ENCODE peak calls at places on chromosomes 11 and 22, in eight cellular contexts. One of them, this sample, is unnamed.

GRCh38 chr11:36441610-36442208 is 68.4 kb downstream of the TRAF6 start:
- DNase-seq in MM.1S: no peak
- DNase-seq in H9: no peak
- DNase-seq in breast epithelium: no peak
- DNase-seq in IMR-90: no peak
- DNase-seq in thoracic aorta: no peak
- DNase-seq in neural progenitor cell: no peak
- DNase-seq in HCT116: no peak
- DNase-seq in this sample: no peak

GRCh38 chr22:35608088-35608487 is 9.0 kb downstream of the MB start:
- DNase-seq in MM.1S: no peak
- DNase-seq in H9: no peak
- DNase-seq in breast epithelium: no peak
- DNase-seq in IMR-90: no peak
- DNase-seq in thoracic aorta: no peak
- DNase-seq in neural progenitor cell: no peak
- DNase-seq in HCT116: no peak
- DNase-seq in this sample: no peak

GRCh38 chr11:87425943-87426342 is 388.2 kb downstream of the TMEM135 start:
- DNase-seq in MM.1S: no peak
- DNase-seq in H9: no peak
- DNase-seq in breast epithelium: no peak
- DNase-seq in IMR-90: peak; percentile 62
- DNase-seq in thoracic aorta: no peak
- DNase-seq in neural progenitor cell: no peak
- DNase-seq in HCT116: no peak
- DNase-seq in this sample: peak; percentile 57

GRCh38 chr11:47269829-47270305 is at the start of gene MADD:
- DNase-seq in MM.1S: peak; percentile 92
- DNase-seq in H9: peak; percentile 76
- DNase-seq in breast epithelium: peak; percentile 76
- DNase-seq in IMR-90: peak; percentile 78
- DNase-seq in thoracic aorta: peak; percentile 33
- DNase-seq in neural progenitor cell: peak; percentile 84
- DNase-seq in HCT116: peak; percentile 55
- DNase-seq in this sample: peak; percentile 82

GRCh38 chr22:41284465-41284864 is 1.5 kb downstream of the RANGAP1 start:
- DNase-seq in MM.1S: no peak
- DNase-seq in H9: no peak
- DNase-seq in breast epithelium: no peak
- DNase-seq in IMR-90: no peak
- DNase-seq in thoracic aorta: no peak
- DNase-seq in neural progenitor cell: no peak
- DNase-seq in HCT116: no peak
- DNase-seq in this sample: no peak

GRCh38 chr11:122998727-122999370 is 17.2 kb upstream of the BSX start:
- DNase-seq in MM.1S: no peak
- DNase-seq in H9: no peak
- DNase-seq in breast epithelium: no peak
- DNase-seq in IMR-90: no peak
- DNase-seq in thoracic aorta: no peak
- DNase-seq in neural progenitor cell: peak; percentile 24
- DNase-seq in HCT116: no peak
- DNase-seq in this sample: no peak

GRCh38 chr11:2300290-2300935 is 1.3 kb downstream of the C11orf21 start:
- DNase-seq in MM.1S: no peak
- DNase-seq in H9: no peak
- DNase-seq in breast epithelium: peak; percentile 50
- DNase-seq in IMR-90: no peak
- DNase-seq in thoracic aorta: no peak
- DNase-seq in neural progenitor cell: no peak
- DNase-seq in HCT116: no peak
- DNase-seq in this sample: no peak

GRCh38 chr11:110297726-110298297 is 1.4 kb upstream of the RDX start:
- DNase-seq in MM.1S: no peak
- DNase-seq in H9: no peak
- DNase-seq in breast epithelium: no peak
- DNase-seq in IMR-90: no peak
- DNase-seq in thoracic aorta: no peak
- DNase-seq in neural progenitor cell: no peak
- DNase-seq in HCT116: no peak
- DNase-seq in this sample: peak; percentile 34

GRCh38 chr11:96122601-96123044 is 198.7 kb upstream of the MTMR2 start:
- DNase-seq in MM.1S: no peak
- DNase-seq in H9: no peak
- DNase-seq in breast epithelium: no peak
- DNase-seq in IMR-90: peak; percentile 35
- DNase-seq in thoracic aorta: no peak
- DNase-seq in neural progenitor cell: no peak
- DNase-seq in HCT116: no peak
- DNase-seq in this sample: peak; percentile 15

GRCh38 chr22:22348127-22348814 is 103.7 kb downstream of the VPREB1 start:
- DNase-seq in MM.1S: peak; percentile 46
- DNase-seq in H9: peak; percentile 64
- DNase-seq in breast epithelium: no peak
- DNase-seq in IMR-90: no peak
- DNase-seq in thoracic aorta: no peak
- DNase-seq in neural progenitor cell: peak; percentile 75
- DNase-seq in HCT116: peak; percentile 26
- DNase-seq in this sample: no peak

GRCh38 chr11:78420796-78421209 is 3.2 kb upstream of the GAB2 start:
- DNase-seq in MM.1S: peak; percentile 65
- DNase-seq in H9: no peak
- DNase-seq in breast epithelium: no peak
- DNase-seq in IMR-90: peak; percentile 85
- DNase-seq in thoracic aorta: peak; percentile 73
- DNase-seq in neural progenitor cell: no peak
- DNase-seq in HCT116: no peak
- DNase-seq in this sample: no peak

GRCh38 chr22:29994027-29994715 is 86.1 kb upstream of the HORMAD2 start:
- DNase-seq in MM.1S: no peak
- DNase-seq in H9: no peak
- DNase-seq in breast epithelium: no peak
- DNase-seq in IMR-90: peak; percentile 89
- DNase-seq in thoracic aorta: no peak
- DNase-seq in neural progenitor cell: no peak
- DNase-seq in HCT116: no peak
- DNase-seq in this sample: peak; percentile 51

GRCh38 chr11:2551131-2551530 is 106.3 kb downstream of the KCNQ1 start:
- DNase-seq in MM.1S: no peak
- DNase-seq in H9: no peak
- DNase-seq in breast epithelium: no peak
- DNase-seq in IMR-90: no peak
- DNase-seq in thoracic aorta: no peak
- DNase-seq in neural progenitor cell: no peak
- DNase-seq in HCT116: no peak
- DNase-seq in this sample: no peak

GRCh38 chr22:31618057-31618456 is 44.0 kb downstream of the PISD start:
- DNase-seq in MM.1S: no peak
- DNase-seq in H9: no peak
- DNase-seq in breast epithelium: no peak
- DNase-seq in IMR-90: no peak
- DNase-seq in thoracic aorta: no peak
- DNase-seq in neural progenitor cell: no peak
- DNase-seq in HCT116: no peak
- DNase-seq in this sample: no peak

GRCh38 chr11:2402890-2403645 is 2.5 kb downstream of the TSSC4 start:
- DNase-seq in MM.1S: no peak
- DNase-seq in H9: no peak
- DNase-seq in breast epithelium: no peak
- DNase-seq in IMR-90: no peak
- DNase-seq in thoracic aorta: no peak
- DNase-seq in neural progenitor cell: no peak
- DNase-seq in HCT116: no peak
- DNase-seq in this sample: no peak

GRCh38 chr11:27574342-27574741 is 67.8 kb upstream of the LIN7C start:
- DNase-seq in MM.1S: no peak
- DNase-seq in H9: no peak
- DNase-seq in breast epithelium: no peak
- DNase-seq in IMR-90: no peak
- DNase-seq in thoracic aorta: no peak
- DNase-seq in neural progenitor cell: no peak
- DNase-seq in HCT116: no peak
- DNase-seq in this sample: no peak

DNA sequence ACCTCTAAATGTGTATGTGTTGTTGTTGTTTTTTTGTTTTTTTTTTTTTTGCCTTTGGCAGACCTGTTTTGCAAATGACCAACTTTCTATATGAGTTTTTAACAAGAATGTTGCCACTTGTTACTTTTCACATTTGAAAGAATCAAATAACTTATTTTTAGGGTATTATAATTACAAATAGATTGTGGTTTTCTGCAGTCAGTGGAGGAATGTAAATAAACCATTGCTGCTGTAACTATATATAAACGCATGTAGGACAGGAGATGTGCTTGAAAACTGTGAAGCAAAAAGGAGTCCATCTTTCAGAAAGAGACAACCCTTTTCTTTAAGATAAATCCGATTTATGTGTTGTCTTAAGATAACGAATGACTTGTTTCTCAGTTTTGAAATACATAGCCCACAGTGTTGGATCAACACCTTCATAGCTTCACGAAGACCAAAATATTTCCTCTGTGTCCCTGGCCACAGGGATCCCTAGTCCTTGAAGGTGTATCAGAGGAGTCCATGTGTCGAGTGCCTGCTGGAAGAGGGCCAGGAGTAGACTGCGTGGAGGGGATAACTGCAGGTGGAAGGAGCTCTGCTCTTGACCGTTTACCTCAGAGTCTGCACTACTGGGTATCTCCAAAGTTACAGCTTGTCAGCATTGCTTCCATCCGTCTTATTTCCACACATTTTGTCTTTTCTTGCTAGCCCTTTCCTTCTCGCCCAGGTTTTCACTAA is 24.7 kb downstream of the TNRC6B start:
- DNase-seq in MM.1S: peak; percentile 31
- DNase-seq in H9: no peak
- DNase-seq in breast epithelium: no peak
- DNase-seq in IMR-90: peak; percentile 51
- DNase-seq in thoracic aorta: no peak
- DNase-seq in neural progenitor cell: no peak
- DNase-seq in HCT116: no peak
- DNase-seq in this sample: no peak
- H3K4me1 ChIP-seq in MM.1S: peaks cover 40% of the 10 kb centered on the region
- H3K4me1 ChIP-seq in H9: peaks cover 13% of the 10 kb centered on the region
- H3K4me1 ChIP-seq in breast epithelium: peaks cover 22% of the 10 kb centered on the region
- H3K4me1 ChIP-seq in IMR-90: peaks cover 16% of the 10 kb centered on the region
- H3K4me1 ChIP-seq in thoracic aorta: peaks cover 33% of the 10 kb centered on the region
- H3K4me1 ChIP-seq in neural progenitor cell: peaks cover 8% of the 10 kb centered on the region
- H3K4me1 ChIP-seq in HCT116: no peaks in the 10 kb centered on the region
- H3K4me1 ChIP-seq in this sample: peaks cover 35% of the 10 kb centered on the region

DNA sequence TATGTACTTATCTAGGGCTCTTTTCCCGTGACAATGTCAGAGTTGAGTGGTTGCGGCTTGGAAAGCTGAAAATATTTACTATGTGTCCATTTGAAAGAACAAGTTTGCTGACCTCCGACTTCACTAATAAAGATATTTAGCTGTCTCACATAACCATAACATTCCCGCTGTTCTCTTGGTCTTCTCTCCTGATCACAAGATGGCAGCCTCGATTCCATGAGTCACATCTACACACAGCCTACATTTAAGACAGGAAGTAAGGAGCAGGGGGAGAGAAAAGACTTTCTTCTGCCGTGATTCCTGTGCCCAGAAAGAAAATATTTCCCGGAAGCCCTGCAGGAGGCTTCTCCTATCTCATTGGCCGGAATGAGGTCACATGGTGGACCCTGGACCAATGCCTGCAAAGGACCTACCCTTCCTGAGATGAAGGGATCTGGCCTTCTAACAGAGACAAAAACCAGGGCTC is 47.4 kb upstream of the SYT13 start:
- DNase-seq in MM.1S: peak; percentile 16
- DNase-seq in H9: peak; percentile 68
- DNase-seq in breast epithelium: no peak
- DNase-seq in IMR-90: peak; percentile 65
- DNase-seq in thoracic aorta: no peak
- DNase-seq in neural progenitor cell: no peak
- DNase-seq in HCT116: peak; percentile 23
- DNase-seq in this sample: peak; percentile 20
- H3K27ac ChIP-seq in MM.1S: no peak overlapping the region
- H3K27ac ChIP-seq in H9: no peak overlapping the region
- H3K27ac ChIP-seq in breast epithelium: peak overlapping the region; percentile 43
- H3K27ac ChIP-seq in IMR-90: no peak overlapping the region
- H3K27ac ChIP-seq in thoracic aorta: peak overlapping the region; percentile 70
- H3K27ac ChIP-seq in neural progenitor cell: no peak overlapping the region
- H3K27ac ChIP-seq in HCT116: no peak overlapping the region
- H3K27ac ChIP-seq in this sample: no peak overlapping the region

GRCh38 chr22:37239336-37240239 is 4.5 kb downstream of the RAC2 start:
- DNase-seq in MM.1S: no peak
- DNase-seq in H9: no peak
- DNase-seq in breast epithelium: no peak
- DNase-seq in IMR-90: no peak
- DNase-seq in thoracic aorta: no peak
- DNase-seq in neural progenitor cell: no peak
- DNase-seq in HCT116: no peak
- DNase-seq in this sample: no peak
- H3K4me1 ChIP-seq in MM.1S: peaks cover 70% of the 10 kb centered on the region
- H3K4me1 ChIP-seq in H9: no peaks in the 10 kb centered on the region
- H3K4me1 ChIP-seq in breast epithelium: no peaks in the 10 kb centered on the region
- H3K4me1 ChIP-seq in IMR-90: peaks cover 14% of the 10 kb centered on the region
- H3K4me1 ChIP-seq in thoracic aorta: no peaks in the 10 kb centered on the region
- H3K4me1 ChIP-seq in neural progenitor cell: peaks cover 3% of the 10 kb centered on the region
- H3K4me1 ChIP-seq in HCT116: peaks cover 10% of the 10 kb centered on the region
- H3K4me1 ChIP-seq in this sample: peaks cover 17% of the 10 kb centered on the region

GRCh38 chr11:12245549-12245986 is 131.8 kb upstream of the PARVA start:
- DNase-seq in MM.1S: peak; percentile 70
- DNase-seq in H9: no peak
- DNase-seq in breast epithelium: no peak
- DNase-seq in IMR-90: peak; percentile 25
- DNase-seq in thoracic aorta: no peak
- DNase-seq in neural progenitor cell: no peak
- DNase-seq in HCT116: no peak
- DNase-seq in this sample: no peak

GRCh38 chr11:12246989-12247388 is 130.4 kb upstream of the PARVA start:
- DNase-seq in MM.1S: no peak
- DNase-seq in H9: no peak
- DNase-seq in breast epithelium: no peak
- DNase-seq in IMR-90: no peak
- DNase-seq in thoracic aorta: no peak
- DNase-seq in neural progenitor cell: no peak
- DNase-seq in HCT116: no peak
- DNase-seq in this sample: no peak

GRCh38 chr11:12247543-12248287 is 129.7 kb upstream of the PARVA start:
- DNase-seq in MM.1S: no peak
- DNase-seq in H9: no peak
- DNase-seq in breast epithelium: no peak
- DNase-seq in IMR-90: no peak
- DNase-seq in thoracic aorta: no peak
- DNase-seq in neural progenitor cell: no peak
- DNase-seq in HCT116: no peak
- DNase-seq in this sample: no peak

GRCh38 chr11:12245091-12245490 is 132.3 kb upstream of the PARVA start:
- DNase-seq in MM.1S: no peak
- DNase-seq in H9: no peak
- DNase-seq in breast epithelium: no peak
- DNase-seq in IMR-90: no peak
- DNase-seq in thoracic aorta: no peak
- DNase-seq in neural progenitor cell: no peak
- DNase-seq in HCT116: no peak
- DNase-seq in this sample: no peak

DNA sequence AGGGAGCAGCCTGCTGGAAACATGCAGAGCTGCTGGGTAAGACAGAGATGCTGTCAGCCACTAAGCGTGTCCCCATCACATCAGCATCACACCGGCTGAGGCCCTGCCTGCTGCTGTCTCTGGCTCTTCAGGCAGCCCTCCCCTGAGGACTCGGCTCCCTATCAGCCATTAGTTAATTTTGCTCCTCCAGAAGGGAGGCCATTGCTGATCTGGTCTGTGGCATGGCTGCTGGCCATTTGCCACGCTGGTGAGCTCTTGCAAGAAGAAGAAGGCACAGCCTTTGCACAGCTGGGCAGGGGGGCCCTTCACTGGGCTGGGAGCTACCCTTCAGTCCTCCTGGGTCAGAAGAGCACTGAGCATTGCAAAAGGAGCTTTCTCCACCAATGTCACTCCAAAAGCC is 131.2 kb upstream of the PARVA start:
- DNase-seq in MM.1S: no peak
- DNase-seq in H9: no peak
- DNase-seq in breast epithelium: no peak
- DNase-seq in IMR-90: no peak
- DNase-seq in thoracic aorta: no peak
- DNase-seq in neural progenitor cell: no peak
- DNase-seq in HCT116: no peak
- DNase-seq in this sample: no peak
- H3K27ac ChIP-seq in MM.1S: no peak overlapping the region
- H3K27ac ChIP-seq in H9: no peak overlapping the region
- H3K27ac ChIP-seq in breast epithelium: peak overlapping the region; percentile 59
- H3K27ac ChIP-seq in IMR-90: no peak overlapping the region
- H3K27ac ChIP-seq in thoracic aorta: peak overlapping the region; percentile 82
- H3K27ac ChIP-seq in neural progenitor cell: no peak overlapping the region
- H3K27ac ChIP-seq in HCT116: no peak overlapping the region
- H3K27ac ChIP-seq in this sample: no peak overlapping the region